ENCODE peak calls at places on chromosomes 11 and 22, in four cellular contexts. One of them, this sample, is unnamed. For H3K27me3, the result is how much of the 10 kb centered on the place peaks cover.

GRCh38 chr11:14722507-14722906 is 78.9 kb downstream of the PDE3B start:
- DNase-seq in stomach: no peak
- DNase-seq in pancreas: no peak
- DNase-seq in brain microvascular endothelial cell: no peak
- DNase-seq in this sample: no peak

GRCh38 chr11:124402326-124402922 is 3.6 kb upstream of the OR8B3 start:
- DNase-seq in pancreas: peak
- DNase-seq in brain microvascular endothelial cell: peak
- DNase-seq in stomach: peak
- DNase-seq in this sample: peak

GRCh38 chr22:32897400-32897799 is 95.9 kb downstream of the TIMP3 start:
- DNase-seq in pancreas: no peak
- DNase-seq in stomach: no peak
- DNase-seq in brain microvascular endothelial cell: peak
- DNase-seq in this sample: peak

GRCh38 chr11:111986589-111986988 is 38.6 kb upstream of the DLAT start:
- DNase-seq in pancreas: no peak
- DNase-seq in stomach: no peak
- DNase-seq in brain microvascular endothelial cell: no peak
- DNase-seq in this sample: peak

GRCh38 chr11:46649180-46649738 is 31.9 kb downstream of the ATG13 start:
- DNase-seq in pancreas: no peak
- DNase-seq in stomach: no peak
- DNase-seq in brain microvascular endothelial cell: peak
- DNase-seq in this sample: peak

GRCh38 chr22:37182101-37182948 is 5.7 kb downstream of the C1QTNF6 start:
- DNase-seq in brain microvascular endothelial cell: no peak
- DNase-seq in stomach: no peak
- DNase-seq in pancreas: no peak
- DNase-seq in this sample: no peak

GRCh38 chr11:47950396-47950795 is 30.0 kb upstream of the PTPRJ start:
- DNase-seq in brain microvascular endothelial cell: no peak
- DNase-seq in stomach: no peak
- DNase-seq in pancreas: no peak
- DNase-seq in this sample: no peak

GRCh38 chr11:95337175-95337957 is 106.4 kb upstream of the SESN3 start:
- DNase-seq in brain microvascular endothelial cell: peak
- DNase-seq in stomach: peak
- DNase-seq in pancreas: no peak
- DNase-seq in this sample: peak

GRCh38 chr22:45878051-45878764 is 98.8 kb downstream of the WNT7B start:
- DNase-seq in stomach: no peak
- DNase-seq in pancreas: peak
- DNase-seq in brain microvascular endothelial cell: no peak
- DNase-seq in this sample: no peak

GRCh38 chr11:60994450-60995135 is 23.1 kb downstream of the CD6 start:
- DNase-seq in brain microvascular endothelial cell: no peak
- DNase-seq in pancreas: no peak
- DNase-seq in stomach: no peak
- DNase-seq in this sample: no peak

GRCh38 chr22:48968201-48968959 is 859.3 kb downstream of the BRD1 start:
- DNase-seq in brain microvascular endothelial cell: no peak
- DNase-seq in stomach: peak
- DNase-seq in pancreas: peak
- DNase-seq in this sample: no peak

GRCh38 chr11:4798427-4799183 is 5.6 kb downstream of the OR52R1 start:
- DNase-seq in pancreas: no peak
- DNase-seq in brain microvascular endothelial cell: no peak
- DNase-seq in stomach: no peak
- DNase-seq in this sample: no peak

GRCh38 chr11:107496011-107496410 is 38.4 kb upstream of the CWF19L2 start:
- DNase-seq in pancreas: no peak
- DNase-seq in stomach: no peak
- DNase-seq in brain microvascular endothelial cell: peak
- DNase-seq in this sample: peak

GRCh38 chr11:117887431-117888139 is 11.1 kb upstream of the FXYD6 start:
- DNase-seq in stomach: no peak
- DNase-seq in pancreas: no peak
- DNase-seq in brain microvascular endothelial cell: no peak
- DNase-seq in this sample: no peak

GRCh38 chr11:67371199-67371548 is 2.2 kb downstream of the CLCF1 start:
- DNase-seq in pancreas: no peak
- DNase-seq in stomach: no peak
- DNase-seq in brain microvascular endothelial cell: no peak
- DNase-seq in this sample: no peak

GRCh38 chr11:45456686-45457085 is 170.5 kb upstream of the SYT13 start:
- DNase-seq in brain microvascular endothelial cell: no peak
- DNase-seq in stomach: no peak
- DNase-seq in pancreas: no peak
- DNase-seq in this sample: no peak

GRCh38 chr11:96741068-96741467 is 351.3 kb downstream of the JRKL start:
- DNase-seq in stomach: no peak
- DNase-seq in pancreas: no peak
- DNase-seq in brain microvascular endothelial cell: no peak
- DNase-seq in this sample: no peak

GRCh38 chr11:112795142-112795815 is 165.9 kb upstream of the NCAM1 start:
- DNase-seq in brain microvascular endothelial cell: peak
- DNase-seq in stomach: peak
- DNase-seq in pancreas: no peak
- DNase-seq in this sample: peak

GRCh38 chr11:96328395-96329010 is 14.5 kb downstream of the MAML2 start:
- DNase-seq in pancreas: no peak
- DNase-seq in stomach: no peak
- DNase-seq in brain microvascular endothelial cell: peak
- DNase-seq in this sample: peak

GRCh38 chr11:128766687-128767086 is 72.8 kb downstream of the FLI1 start:
- DNase-seq in pancreas: no peak
- DNase-seq in stomach: no peak
- DNase-seq in brain microvascular endothelial cell: no peak
- DNase-seq in this sample: no peak

GRCh38 chr11:119478711-119479285 is 55.8 kb upstream of the THY1 start:
- DNase-seq in stomach: peak
- DNase-seq in brain microvascular endothelial cell: no peak
- DNase-seq in pancreas: no peak
- DNase-seq in this sample: no peak

GRCh38 chr11:86063536-86063935 is 5.3 kb downstream of the PICALM start:
- DNase-seq in brain microvascular endothelial cell: no peak
- DNase-seq in stomach: no peak
- DNase-seq in pancreas: no peak
- DNase-seq in this sample: peak

GRCh38 chr11:61603667-61604066 is 22.8 kb upstream of the SYT7 start:
- DNase-seq in stomach: no peak
- DNase-seq in pancreas: no peak
- DNase-seq in brain microvascular endothelial cell: no peak
- DNase-seq in this sample: no peak

GRCh38 chr11:95715777-95716241 is 73.8 kb downstream of the FAM76B start:
- DNase-seq in brain microvascular endothelial cell: peak
- DNase-seq in pancreas: no peak
- DNase-seq in stomach: no peak
- DNase-seq in this sample: peak

GRCh38 chr22:46803031-46803880 is 40.8 kb downstream of the TBC1D22A start:
- DNase-seq in pancreas: peak
- DNase-seq in stomach: peak
- DNase-seq in brain microvascular endothelial cell: no peak
- DNase-seq in this sample: peak

GRCh38 chr11:14644396-14645246 is 1.0 kb downstream of the PDE3B start:
- DNase-seq in brain microvascular endothelial cell: no peak
- DNase-seq in stomach: peak
- DNase-seq in pancreas: peak
- DNase-seq in this sample: peak

GRCh38 chr11:62149986-62150886 is 26.4 kb downstream of the INCENP start:
- DNase-seq in brain microvascular endothelial cell: no peak
- DNase-seq in stomach: peak
- DNase-seq in pancreas: no peak
- DNase-seq in this sample: no peak

GRCh38 chr22:48376936-48377335 is 1450.7 kb downstream of the BRD1 start:
- DNase-seq in stomach: no peak
- DNase-seq in brain microvascular endothelial cell: no peak
- DNase-seq in pancreas: no peak
- DNase-seq in this sample: no peak

GRCh38 chr11:44865866-44866272 is 84.8 kb downstream of the TP53I11 start:
- DNase-seq in pancreas: peak
- DNase-seq in stomach: peak
- DNase-seq in brain microvascular endothelial cell: no peak
- DNase-seq in this sample: no peak

GRCh38 chr11:2870460-2870859 is 15.1 kb downstream of the CDKN1C start:
- DNase-seq in pancreas: no peak
- DNase-seq in stomach: no peak
- DNase-seq in brain microvascular endothelial cell: no peak
- DNase-seq in this sample: no peak

GRCh38 chr11:69874178-69874983 is 55.2 kb upstream of the FGF3 start:
- DNase-seq in pancreas: no peak
- DNase-seq in stomach: no peak
- DNase-seq in brain microvascular endothelial cell: no peak
- DNase-seq in this sample: no peak
- H3K27me3 ChIP-seq in pancreas: under half
- H3K27me3 ChIP-seq in stomach: under half
- H3K27me3 ChIP-seq in brain microvascular endothelial cell: under half
- H3K27me3 ChIP-seq in this sample: under half

DNA sequence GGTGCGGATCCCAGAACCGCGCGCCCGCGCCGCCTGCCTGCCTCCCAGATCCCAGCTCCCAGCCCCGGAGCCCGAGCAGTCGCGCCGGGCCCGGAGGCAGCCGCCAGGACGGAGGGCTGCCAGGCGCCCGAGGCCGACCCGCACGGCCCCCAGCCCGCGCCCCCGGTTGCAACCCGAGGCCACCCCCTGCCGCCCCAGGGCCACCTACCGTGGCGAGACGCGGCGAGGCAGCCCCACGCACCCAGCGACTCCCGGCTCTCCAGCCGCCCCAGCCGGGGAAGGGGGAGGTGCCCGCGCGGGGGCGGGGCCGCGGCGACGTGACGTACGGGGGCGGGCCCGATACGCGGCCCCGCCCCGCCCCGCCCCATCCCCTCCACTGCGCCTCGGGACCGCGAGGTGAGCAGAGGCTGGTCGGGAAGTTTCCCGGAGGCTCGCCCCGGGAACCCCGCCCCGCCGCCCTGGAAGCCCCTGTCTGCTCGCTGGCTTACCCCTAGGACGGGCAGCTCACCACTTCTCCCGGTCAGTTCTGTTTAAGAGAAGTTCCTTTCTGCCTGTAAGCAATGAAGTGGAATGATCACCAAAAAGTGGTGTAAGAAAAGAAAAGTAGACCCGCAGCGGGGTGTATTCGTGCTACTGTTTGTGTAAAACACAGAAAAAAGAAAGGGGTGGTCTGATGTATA is at the start of gene TPST2:
- DNase-seq in stomach: peak
- DNase-seq in pancreas: peak
- DNase-seq in brain microvascular endothelial cell: peak
- DNase-seq in this sample: peak
- TF ChIP-seq CTCF in stomach: no peak
- TF ChIP-seq CTCF in pancreas: no peak
- TF ChIP-seq CTCF in brain microvascular endothelial cell: no peak
- TF ChIP-seq CTCF in this sample: peak

GRCh38 chr22:19876314-19876940 is 21.8 kb upstream of the GNB1L start:
- DNase-seq in stomach: no peak
- DNase-seq in pancreas: no peak
- DNase-seq in brain microvascular endothelial cell: no peak
- DNase-seq in this sample: no peak

GRCh38 chr22:19875531-19876313 is 21.0 kb upstream of the GNB1L start:
- DNase-seq in brain microvascular endothelial cell: peak
- DNase-seq in pancreas: no peak
- DNase-seq in stomach: no peak
- DNase-seq in this sample: no peak

GRCh38 chr22:19877626-19878339 is 23.1 kb upstream of the GNB1L start:
- DNase-seq in stomach: no peak
- DNase-seq in pancreas: no peak
- DNase-seq in brain microvascular endothelial cell: peak
- DNase-seq in this sample: no peak

GRCh38 chr22:19878461-19879247 is 24.0 kb upstream of the GNB1L start:
- DNase-seq in brain microvascular endothelial cell: no peak
- DNase-seq in stomach: no peak
- DNase-seq in pancreas: no peak
- DNase-seq in this sample: no peak

GRCh38 chr22:19876941-19877625 is 22.4 kb upstream of the GNB1L start:
- DNase-seq in pancreas: no peak
- DNase-seq in stomach: no peak
- DNase-seq in brain microvascular endothelial cell: no peak
- DNase-seq in this sample: no peak
- H3K27me3 ChIP-seq in pancreas: under half
- H3K27me3 ChIP-seq in stomach: under half
- H3K27me3 ChIP-seq in brain microvascular endothelial cell: under half
- H3K27me3 ChIP-seq in this sample: under half

GRCh38 chr11:17760102-17761029 is 25.8 kb downstream of the KCNC1 start:
- DNase-seq in stomach: peak
- DNase-seq in brain microvascular endothelial cell: peak
- DNase-seq in pancreas: peak
- DNase-seq in this sample: no peak
- TF ChIP-seq CTCF in stomach: no peak
- TF ChIP-seq CTCF in brain microvascular endothelial cell: peak
- TF ChIP-seq CTCF in pancreas: peak
- TF ChIP-seq CTCF in this sample: peak

DNA sequence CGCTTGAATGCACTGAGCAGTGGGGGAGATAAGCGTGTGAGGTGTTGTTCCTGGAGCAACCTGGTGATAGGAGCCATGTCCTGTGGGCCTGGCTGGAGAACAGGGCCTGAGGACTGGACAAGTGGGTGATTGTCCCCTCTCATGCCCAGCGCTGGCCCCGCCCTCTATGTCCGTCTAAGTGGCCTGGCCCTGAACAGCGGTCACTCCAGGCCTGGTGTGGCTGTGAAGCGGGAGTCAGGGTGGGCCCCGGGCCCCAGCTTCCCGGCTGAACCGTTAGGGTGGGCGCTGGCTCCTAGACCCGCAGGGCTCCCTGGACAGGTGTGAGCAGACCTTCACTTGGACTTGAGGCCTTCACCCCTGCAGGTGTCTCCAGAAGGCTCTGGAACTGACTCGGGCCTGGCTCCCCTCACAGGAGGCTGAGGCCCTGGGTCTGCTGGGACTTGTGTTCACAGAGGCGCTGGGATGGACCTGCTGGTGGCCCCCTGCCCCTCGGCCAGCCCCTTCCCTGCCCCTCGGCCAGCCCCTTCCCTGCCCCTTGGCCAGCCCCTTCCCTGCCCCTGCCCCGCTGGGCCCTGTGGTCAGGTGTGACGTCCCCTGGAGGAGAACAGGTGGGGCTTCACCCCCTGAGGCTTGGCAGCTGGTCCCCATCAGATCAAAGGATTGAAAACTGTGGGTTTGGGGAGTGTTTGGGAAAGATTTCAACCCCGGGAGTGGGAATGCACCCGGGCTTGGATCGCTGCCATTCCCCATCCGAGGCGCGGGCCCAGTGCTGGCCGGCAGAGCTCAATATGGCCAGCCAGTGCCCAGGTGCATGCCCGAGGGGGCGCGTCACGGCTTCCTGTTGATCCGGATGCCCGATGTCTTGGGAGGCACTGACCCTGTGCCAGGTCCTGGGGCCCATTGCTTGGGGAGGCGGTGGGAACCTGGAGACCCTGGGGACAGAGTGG is 3.2 kb upstream of the MUC6 start:
- DNase-seq in stomach: peak
- DNase-seq in pancreas: peak
- DNase-seq in brain microvascular endothelial cell: no peak
- DNase-seq in this sample: no peak
- H3K27me3 ChIP-seq in stomach: half or more
- H3K27me3 ChIP-seq in pancreas: under half
- H3K27me3 ChIP-seq in brain microvascular endothelial cell: under half
- H3K27me3 ChIP-seq in this sample: under half